ENCODE peak calls at places on chromosomes 3 and 15, in nine cellular contexts. K is tibial nerve, I is breast epithelium, U is body of pancreas, B is A549, Y is heart left ventricle, J is esophagus squamous epithelium, T is MM.1S, L is cardiac muscle cell. N is an unnamed sample.

GRCh38 chr3:194326192-194327029 is 24.7 kb downstream of the CPN2 start:
- DNase-seq in K (no peak), I (no peak), U (no peak), B (no peak), Y (no peak), J (no peak), T (no peak), L (peak), N (no peak)

GRCh38 chr3:14352002-14352627 is 50.3 kb upstream of the SLC6A6 start:
- DNase-seq in K (no peak), I (no peak), U (no peak), B (peak), Y (no peak), J (no peak), T (peak), L (no peak), N (no peak)

GRCh38 chr3:72591522-72592421 is 256.5 kb downstream of the SHQ1 start:
- DNase-seq in K (peak), I (peak), U (no peak), B (no peak), Y (peak), J (no peak), T (no peak), L (peak), N (no peak)

GRCh38 chr15:52678036-52678467 is 1.1 kb downstream of the ATOSA start:
- DNase-seq in K (peak), I (peak), U (peak), B (peak), Y (peak), J (no peak), T (peak), L (peak), N (peak)

GRCh38 chr3:99505646-99506269 is 132.6 kb upstream of the COL8A1 start:
- DNase-seq in K (no peak), I (no peak), U (no peak), B (no peak), Y (peak), J (no peak), T (peak), L (peak), N (peak)

GRCh38 chr3:108131105-108131794 is 40.4 kb upstream of the CD47 start:
- DNase-seq in K (no peak), I (no peak), U (no peak), B (no peak), Y (no peak), J (no peak), T (no peak), L (peak), N (no peak)

GRCh38 chr3:56773588-56774330 is 28.0 kb downstream of the ARHGEF3 start:
- DNase-seq in K (no peak), I (no peak), U (no peak), B (no peak), Y (no peak), J (no peak), T (no peak), L (no peak), N (no peak)

GRCh38 chr15:84725001-84725491 is 9.1 kb upstream of the SEC11A start:
- DNase-seq in K (no peak), I (no peak), U (no peak), B (no peak), Y (peak), J (no peak), T (peak), L (peak), N (no peak)

GRCh38 chr15:41904487-41905359 is 10.9 kb upstream of the SPTBN5 start:
- DNase-seq in K (no peak), I (no peak), U (peak), B (peak), Y (peak), J (no peak), T (peak), L (peak), N (no peak)

GRCh38 chr3:41649129-41649739 is 312.7 kb downstream of the ULK4 start:
- DNase-seq in K (no peak), I (no peak), U (no peak), B (no peak), Y (no peak), J (no peak), T (no peak), L (no peak), N (no peak)

GRCh38 chr3:43030162-43030935 is 51.2 kb downstream of the GASK1A start:
- DNase-seq in K (no peak), I (no peak), U (no peak), B (no peak), Y (peak), J (no peak), T (no peak), L (no peak), N (no peak)

GRCh38 chr15:20646529-20647142 is 105.0 kb upstream of the GOLGA6L6 start:
- DNase-seq in K (no peak), I (no peak), U (no peak), B (no peak), Y (no peak), J (no peak), T (peak), L (no peak), N (peak)

GRCh38 chr15:74782596-74783071 is 754 bp downstream of the CSK start:
- DNase-seq in K (no peak), I (no peak), U (no peak), B (no peak), Y (no peak), J (no peak), T (no peak), L (no peak), N (no peak)

GRCh38 chr3:43921056-43921455 is 230.3 kb downstream of the ABHD5 start:
- DNase-seq in K (no peak), I (no peak), U (no peak), B (no peak), Y (no peak), J (no peak), T (no peak), L (no peak), N (no peak)

GRCh38 chr15:63391669-63392354 is 10.2 kb upstream of the CA12 start:
- DNase-seq in K (no peak), I (no peak), U (no peak), B (no peak), Y (no peak), J (no peak), T (no peak), L (no peak), N (no peak)

GRCh38 chr15:90674476-90674875 is 42.7 kb upstream of the BLM start:
- DNase-seq in K (no peak), I (no peak), U (no peak), B (no peak), Y (no peak), J (no peak), T (no peak), L (no peak), N (no peak)

GRCh38 chr3:37824954-37825328 is 36.7 kb upstream of the CTDSPL start:
- DNase-seq in K (no peak), I (no peak), U (no peak), B (no peak), Y (no peak), J (no peak), T (no peak), L (no peak), N (no peak)

GRCh38 chr3:31544634-31545033 is 11.9 kb downstream of the STT3B start:
- DNase-seq in K (no peak), I (no peak), U (no peak), B (no peak), Y (no peak), J (no peak), T (no peak), L (peak), N (peak)

GRCh38 chr3:60629816-60630215 is 621.4 kb downstream of the FHIT start:
- DNase-seq in K (no peak), I (no peak), U (no peak), B (no peak), Y (no peak), J (no peak), T (no peak), L (no peak), N (no peak)
- H3K27ac ChIP-seq in K (no peak), I (no peak), U (no peak), B (no peak), Y (no peak), J (no peak), T (no peak), L (no peak), N (no peak)

DNA sequence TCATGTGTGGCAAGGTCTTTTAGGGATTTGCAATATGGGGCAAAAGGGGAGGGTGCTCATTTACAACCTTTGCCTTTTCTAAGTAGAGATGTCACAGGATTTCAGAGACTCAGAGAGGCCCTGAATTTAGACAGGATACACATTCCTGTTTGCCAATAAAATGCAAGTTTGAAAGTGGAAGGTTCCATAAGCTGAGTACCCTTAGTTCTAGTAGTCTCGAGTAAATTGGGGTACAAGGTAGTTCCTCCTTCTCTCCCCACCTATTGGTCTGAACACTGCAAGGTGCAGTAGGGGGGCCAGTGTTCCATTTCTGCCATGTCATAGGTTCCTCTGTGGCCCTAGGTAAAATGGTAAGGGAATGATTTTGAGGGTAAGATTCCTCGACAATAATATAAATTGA is 5.8 kb downstream of the SOX2 start:
- DNase-seq in K (no peak), I (no peak), U (no peak), B (no peak), Y (no peak), J (no peak), T (no peak), L (no peak), N (no peak)
- H3K4me3 ChIP-seq in K (peak), I (no peak), U (no peak), B (no peak), Y (no peak), J (peak), T (no peak), L (no peak), N (no peak)

GRCh38 chr15:50068016-50068415 is 51.0 kb downstream of the ATP8B4 start:
- DNase-seq in K (no peak), I (no peak), U (no peak), B (no peak), Y (no peak), J (no peak), T (no peak), L (no peak), N (no peak)
- TF ChIP-seq CTCF in K (no peak), I (no peak), U (no peak), B (no peak), Y (no peak), J (no peak), T (no peak), L (no peak), N (no peak)

GRCh38 chr3:65758438-65758837 is 280.3 kb downstream of the MAGI1 start:
- DNase-seq in K (no peak), I (no peak), U (no peak), B (no peak), Y (no peak), J (no peak), T (no peak), L (no peak), N (no peak)
- H3K27ac ChIP-seq in K (no peak), I (no peak), U (no peak), B (no peak), Y (no peak), J (no peak), T (no peak), L (no peak), N (no peak)

GRCh38 chr15:67089218-67090193 is 24.1 kb downstream of the SMAD3 start:
- DNase-seq in K (no peak), I (no peak), U (no peak), B (peak), Y (no peak), J (no peak), T (no peak), L (peak), N (no peak)
- H3K4me3 ChIP-seq in K (no peak), I (no peak), U (no peak), B (no peak), Y (no peak), J (no peak), T (no peak), L (no peak), N (no peak)

N was measured in psoas muscle.